ENCODE peak calls at places on chromosomes 4 and X, in four cellular contexts. P, H, K and R are unnamed samples. For H3K9me3, the result is how much of the 10 kb centered on the place peaks cover.

GRCh38 chrX:68915778-68916177 is 87.0 kb downstream of the EFNB1 start:
- DNase-seq in P (no peak), H (no peak), K (no peak), R (no peak)

GRCh38 chrX:56068274-56068758 is 163.8 kb upstream of the KLF8 start:
- DNase-seq in P (no peak), H (no peak), K (no peak), R (no peak)

GRCh38 chr4:77375866-77376607 is 219.0 kb downstream of the CCNG2 start:
- DNase-seq in P (no peak), H (no peak), K (no peak), R (no peak)

GRCh38 chrX:115499112-115499805 is 61.7 kb upstream of the PLS3 start:
- DNase-seq in P (no peak), H (no peak), K (no peak), R (no peak)

GRCh38 chr4:118732591-118733330 is 47.6 kb downstream of the METTL14 start:
- DNase-seq in P (no peak), H (no peak), K (no peak), R (no peak)

GRCh38 chrX:154411322-154411980 is at the start of gene TAFAZZIN:
- DNase-seq in P (peak), H (no peak), K (no peak), R (no peak)

GRCh38 chr4:29033703-29034102 is 1686.5 kb upstream of the PCDH7 start:
- DNase-seq in P (no peak), H (no peak), K (no peak), R (no peak)

GRCh38 chr4:76611164-76611563 is 176.1 kb downstream of the SHROOM3 start:
- DNase-seq in P (no peak), H (no peak), K (no peak), R (no peak)

GRCh38 chr4:85318415-85318814 is 156.5 kb upstream of the ARHGAP24 start:
- DNase-seq in P (no peak), H (no peak), K (no peak), R (no peak)

GRCh38 chr4:39609454-39609911 is 29.2 kb downstream of the SMIM14 start:
- DNase-seq in P (peak), H (no peak), K (peak), R (no peak)

GRCh38 chr4:184329235-184330007 is 111.7 kb upstream of the ENPP6 start:
- DNase-seq in P (no peak), H (no peak), K (no peak), R (no peak)

GRCh38 chr4:184147858-184148799 is 69.5 kb downstream of the ENPP6 start:
- DNase-seq in P (no peak), H (no peak), K (no peak), R (no peak)

GRCh38 chr4:3276961-3277360 is 15.9 kb upstream of the RGS12 start:
- DNase-seq in P (no peak), H (no peak), K (no peak), R (no peak)

GRCh38 chr4:128596115-128596514 is 213.4 kb upstream of the JADE1 start:
- DNase-seq in P (no peak), H (no peak), K (no peak), R (no peak)

GRCh38 chr4:16875487-16875886 is 23.0 kb downstream of the LDB2 start:
- DNase-seq in P (no peak), H (no peak), K (no peak), R (no peak)

GRCh38 chr4:65943076-65943475 is 272.8 kb upstream of the EPHA5 start:
- DNase-seq in P (peak), H (peak), K (no peak), R (peak)

GRCh38 chrX:129561453-129561852 is 21.4 kb downstream of the OCRL start:
- DNase-seq in P (no peak), H (no peak), K (no peak), R (no peak)

GRCh38 chrX:28189011-28189410 is 207.8 kb upstream of the DCAF8L1 start:
- DNase-seq in P (no peak), H (no peak), K (no peak), R (no peak)

GRCh38 chr4:33218238-33218637 is 2498.1 kb downstream of the PCDH7 start:
- DNase-seq in P (no peak), H (no peak), K (no peak), R (no peak)

GRCh38 chr4:185425600-185426352 is at the start of gene UFSP2:
- DNase-seq in P (peak), H (peak), K (peak), R (peak)

GRCh38 chr4:252065-252601 is 53.1 kb downstream of the ZNF732 start:
- DNase-seq in P (no peak), H (no peak), K (no peak), R (no peak)

GRCh38 chr4:253936-254756 is 51.1 kb downstream of the ZNF732 start:
- DNase-seq in P (no peak), H (no peak), K (no peak), R (no peak)

GRCh38 chr4:256492-256891 is 48.8 kb downstream of the ZNF732 start:
- DNase-seq in P (no peak), H (no peak), K (no peak), R (no peak)
- H3K9me3 ChIP-seq in P (half or more), H (half or more), K (under half), R (half or more)

GRCh38 chr4:104751468-104751867 is 256.8 kb upstream of the CXXC4 start:
- DNase-seq in P (no peak), H (no peak), K (no peak), R (no peak)
- H3K9ac ChIP-seq in P (no peak), H (no peak), K (no peak), R (no peak)

GRCh38 chr4:30537462-30537861 is 182.7 kb upstream of the PCDH7 start:
- DNase-seq in P (no peak), H (no peak), K (no peak), R (no peak)
- TF ChIP-seq SUZ12 in P (no peak), H (no peak), K (no peak), R (no peak)

GRCh38 chr4:384311-385010 is 46.8 kb downstream of the ZNF141 start:
- DNase-seq in P (no peak), H (no peak), K (peak), R (no peak)

GRCh38 chr4:385934-386707 is 48.5 kb downstream of the ZNF141 start:
- DNase-seq in P (no peak), H (no peak), K (no peak), R (peak)

GRCh38 chr4:386708-387105 is 49.1 kb downstream of the ZNF141 start:
- DNase-seq in P (no peak), H (no peak), K (no peak), R (peak)
- H3K9me3 ChIP-seq in P (half or more), H (under half), K (under half), R (half or more)

GRCh38 chrX:43970528-43970927 is 2.7 kb downstream of the NDP start:
- DNase-seq in P (no peak), H (no peak), K (no peak), R (no peak)

GRCh38 chrX:43968347-43968746 is 4.8 kb downstream of the NDP start:
- DNase-seq in P (no peak), H (no peak), K (no peak), R (no peak)

GRCh38 chrX:43971966-43972961 is 926 bp downstream of the NDP start:
- DNase-seq in P (no peak), H (no peak), K (no peak), R (no peak)

GRCh38 chrX:43973249-43973672 is at the start of gene NDP:
- DNase-seq in P (no peak), H (no peak), K (no peak), R (no peak)

DNA sequence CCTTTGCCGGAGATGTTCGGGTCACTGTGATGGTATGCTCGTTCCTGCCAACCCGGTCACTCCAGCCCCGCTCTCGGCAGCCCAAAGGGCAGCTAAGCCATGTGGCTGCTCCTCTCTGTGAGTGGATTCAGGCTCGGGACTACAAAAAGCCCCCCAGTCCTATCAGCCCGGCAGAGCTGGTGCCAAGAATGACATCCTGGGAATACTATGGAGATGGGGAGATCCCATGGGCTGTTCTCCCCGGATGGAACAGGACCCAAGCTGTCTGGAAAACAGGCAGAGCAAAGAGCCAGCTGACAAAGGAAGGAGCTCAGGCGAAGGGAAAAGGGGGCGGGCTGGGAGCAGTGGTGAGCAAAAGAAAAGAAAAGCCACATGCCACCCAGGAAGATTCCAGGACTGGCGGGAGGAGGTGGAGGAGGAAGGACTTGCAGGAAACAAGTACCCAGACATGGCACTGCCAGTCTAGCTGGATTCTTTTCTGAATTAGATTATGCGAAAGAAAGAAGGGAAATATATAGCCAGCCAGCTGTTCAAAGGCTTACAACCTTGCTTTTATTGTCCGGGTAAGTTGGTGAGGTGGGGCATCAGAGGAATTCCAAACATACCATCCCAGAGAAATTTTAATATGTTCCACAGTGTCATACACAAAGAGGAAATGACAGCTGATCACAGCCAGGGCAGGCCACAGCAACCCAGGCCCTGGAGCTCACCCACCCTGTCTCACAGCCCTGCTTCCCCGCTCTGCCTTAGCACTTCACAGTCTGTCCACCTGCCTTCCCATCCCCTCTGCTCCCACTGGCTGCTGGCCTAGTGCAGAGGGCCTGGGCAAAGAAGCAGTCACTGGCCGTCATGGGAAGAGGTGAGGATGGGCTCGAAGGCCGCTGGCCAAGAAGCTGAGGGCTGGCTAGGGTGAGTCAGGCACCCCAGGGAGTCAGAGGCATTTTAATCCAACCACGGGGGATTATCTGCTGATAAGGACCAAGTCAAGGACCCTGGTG is 3.4 kb downstream of the NDP start:
- DNase-seq in P (no peak), H (no peak), K (no peak), R (no peak)
- H3K9ac ChIP-seq in P (no peak), H (no peak), K (no peak), R (no peak)

GRCh38 chr4:126777649-126778048 is 855.1 kb upstream of the INTU start:
- DNase-seq in P (no peak), H (no peak), K (no peak), R (no peak)

GRCh38 chr4:126768338-126768737 is 864.4 kb upstream of the INTU start:
- DNase-seq in P (no peak), H (no peak), K (no peak), R (no peak)

GRCh38 chr4:126776361-126776760 is 856.4 kb upstream of the INTU start:
- DNase-seq in P (no peak), H (no peak), K (no peak), R (no peak)

GRCh38 chr4:126775485-126776106 is 857.2 kb upstream of the INTU start:
- DNase-seq in P (no peak), H (no peak), K (no peak), R (no peak)

DNA sequence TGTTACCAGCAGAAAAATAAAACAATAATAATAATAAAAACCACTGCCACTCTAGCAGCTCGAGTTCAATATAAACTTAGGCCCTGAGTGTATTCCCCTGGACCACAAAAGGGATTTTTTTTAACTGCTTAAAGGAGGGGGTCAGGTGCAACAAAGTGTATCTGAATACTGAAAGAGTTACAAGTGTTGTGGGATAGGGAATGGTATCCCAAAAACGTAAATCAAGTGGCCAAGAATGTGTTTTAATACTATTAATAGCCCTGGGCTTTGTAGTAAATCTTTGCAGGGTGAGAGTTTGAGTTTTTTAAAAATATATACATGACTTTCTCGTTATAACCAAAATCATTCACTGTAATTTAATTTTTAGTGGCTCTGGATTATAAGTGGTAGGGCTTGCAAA is 860.1 kb upstream of the INTU start:
- DNase-seq in P (no peak), H (no peak), K (no peak), R (no peak)
- TF ChIP-seq SUZ12 in P (no peak), H (no peak), K (no peak), R (no peak)